ENCODE peak calls at places on chromosomes 2 and 18, in seven cellular contexts. One of them, this sample, is unnamed.

GRCh38 chr2:24720310-24720709 is 72.9 kb downstream of the PTRHD1 start:
- DNase-seq in HepG2: no peak
- DNase-seq in SK-N-SH: no peak
- DNase-seq in K562: no peak
- DNase-seq in GM12891: no peak
- DNase-seq in H1: no peak
- DNase-seq in GM12878: peak
- DNase-seq in this sample: no peak

GRCh38 chr2:159156834-159157233 is 129.7 kb downstream of the WDSUB1 start:
- DNase-seq in SK-N-SH: no peak
- DNase-seq in HepG2: peak
- DNase-seq in GM12878: no peak
- DNase-seq in GM12891: no peak
- DNase-seq in K562: no peak
- DNase-seq in H1: no peak
- DNase-seq in this sample: no peak

GRCh38 chr2:71277536-71278103 is 50.7 kb upstream of the PAIP2B start:
- DNase-seq in GM12891: no peak
- DNase-seq in K562: no peak
- DNase-seq in H1: no peak
- DNase-seq in SK-N-SH: peak
- DNase-seq in HepG2: peak
- DNase-seq in GM12878: no peak
- DNase-seq in this sample: peak

GRCh38 chr2:221518201-221518936 is 53.7 kb downstream of the EPHA4 start:
- DNase-seq in K562: no peak
- DNase-seq in SK-N-SH: no peak
- DNase-seq in GM12891: no peak
- DNase-seq in GM12878: no peak
- DNase-seq in H1: no peak
- DNase-seq in HepG2: no peak
- DNase-seq in this sample: no peak

GRCh38 chr2:172094319-172095145 is 8.2 kb downstream of the DLX2 start:
- DNase-seq in GM12891: no peak
- DNase-seq in H1: no peak
- DNase-seq in GM12878: no peak
- DNase-seq in K562: no peak
- DNase-seq in SK-N-SH: peak
- DNase-seq in HepG2: no peak
- DNase-seq in this sample: no peak

GRCh38 chr2:73291093-73291460 is 2.3 kb downstream of the EGR4 start:
- DNase-seq in H1: peak
- DNase-seq in SK-N-SH: peak
- DNase-seq in HepG2: no peak
- DNase-seq in GM12891: no peak
- DNase-seq in GM12878: no peak
- DNase-seq in K562: peak
- DNase-seq in this sample: peak

GRCh38 chr18:7545734-7546133 is 21.4 kb upstream of the PTPRM start:
- DNase-seq in GM12891: no peak
- DNase-seq in K562: no peak
- DNase-seq in SK-N-SH: no peak
- DNase-seq in HepG2: no peak
- DNase-seq in H1: no peak
- DNase-seq in GM12878: no peak
- DNase-seq in this sample: no peak

GRCh38 chr18:55838322-55838721 is 250.3 kb upstream of the TCF4 start:
- DNase-seq in GM12891: no peak
- DNase-seq in GM12878: no peak
- DNase-seq in K562: peak
- DNase-seq in SK-N-SH: no peak
- DNase-seq in H1: no peak
- DNase-seq in HepG2: no peak
- DNase-seq in this sample: no peak

GRCh38 chr2:109368798-109369197 is 239.8 kb downstream of the SH3RF3 start:
- DNase-seq in HepG2: no peak
- DNase-seq in K562: no peak
- DNase-seq in GM12878: no peak
- DNase-seq in GM12891: no peak
- DNase-seq in SK-N-SH: no peak
- DNase-seq in H1: no peak
- DNase-seq in this sample: no peak

GRCh38 chr18:48767090-48767670 is 183.6 kb downstream of the SMAD7 start:
- DNase-seq in SK-N-SH: peak
- DNase-seq in HepG2: no peak
- DNase-seq in H1: no peak
- DNase-seq in GM12891: no peak
- DNase-seq in K562: no peak
- DNase-seq in GM12878: no peak
- DNase-seq in this sample: no peak

GRCh38 chr2:59590802-59591201 is 962.7 kb downstream of the BCL11A start:
- DNase-seq in HepG2: no peak
- DNase-seq in GM12878: no peak
- DNase-seq in H1: no peak
- DNase-seq in GM12891: no peak
- DNase-seq in K562: no peak
- DNase-seq in SK-N-SH: no peak
- DNase-seq in this sample: no peak

GRCh38 chr2:46296840-46297545 is at the start of gene EPAS1:
- DNase-seq in HepG2: peak
- DNase-seq in GM12878: peak
- DNase-seq in H1: peak
- DNase-seq in K562: peak
- DNase-seq in SK-N-SH: peak
- DNase-seq in GM12891: peak
- DNase-seq in this sample: peak

GRCh38 chr2:168160897-168161296 is 86.5 kb downstream of the STK39 start:
- DNase-seq in HepG2: peak
- DNase-seq in GM12878: no peak
- DNase-seq in K562: peak
- DNase-seq in H1: no peak
- DNase-seq in GM12891: no peak
- DNase-seq in SK-N-SH: no peak
- DNase-seq in this sample: no peak

GRCh38 chr2:7242189-7242867 is 325.1 kb downstream of the RNF144A start:
- DNase-seq in SK-N-SH: no peak
- DNase-seq in H1: no peak
- DNase-seq in GM12878: peak
- DNase-seq in HepG2: no peak
- DNase-seq in GM12891: no peak
- DNase-seq in K562: no peak
- DNase-seq in this sample: no peak

GRCh38 chr2:47195149-47195548 is 40.0 kb upstream of the STPG4 start:
- DNase-seq in H1: no peak
- DNase-seq in HepG2: no peak
- DNase-seq in K562: no peak
- DNase-seq in GM12878: no peak
- DNase-seq in GM12891: no peak
- DNase-seq in SK-N-SH: no peak
- DNase-seq in this sample: no peak

GRCh38 chr2:56185582-56186046 is 1.8 kb downstream of the CCDC85A start:
- DNase-seq in K562: no peak
- DNase-seq in SK-N-SH: no peak
- DNase-seq in GM12891: no peak
- DNase-seq in HepG2: no peak
- DNase-seq in GM12878: no peak
- DNase-seq in H1: no peak
- DNase-seq in this sample: no peak

GRCh38 chr2:19299032-19299431 is 59.4 kb downstream of the OSR1 start:
- DNase-seq in GM12878: no peak
- DNase-seq in HepG2: no peak
- DNase-seq in H1: no peak
- DNase-seq in K562: no peak
- DNase-seq in SK-N-SH: no peak
- DNase-seq in GM12891: no peak
- DNase-seq in this sample: no peak

GRCh38 chr2:196750977-196751631 is 48.4 kb downstream of the GTF3C3 start:
- DNase-seq in GM12878: peak
- DNase-seq in H1: peak
- DNase-seq in K562: peak
- DNase-seq in HepG2: peak
- DNase-seq in SK-N-SH: peak
- DNase-seq in GM12891: peak
- DNase-seq in this sample: peak

GRCh38 chr18:56639094-56639361 is 636 bp upstream of the TXNL1 start:
- DNase-seq in GM12891: no peak
- DNase-seq in K562: no peak
- DNase-seq in H1: no peak
- DNase-seq in HepG2: no peak
- DNase-seq in SK-N-SH: peak
- DNase-seq in GM12878: no peak
- DNase-seq in this sample: no peak

GRCh38 chr18:22846088-22846683 is 86.9 kb upstream of the RBBP8 start:
- DNase-seq in H1: no peak
- DNase-seq in K562: peak
- DNase-seq in HepG2: peak
- DNase-seq in SK-N-SH: peak
- DNase-seq in GM12878: no peak
- DNase-seq in GM12891: no peak
- DNase-seq in this sample: no peak

GRCh38 chr2:225233234-225233633 is 166.3 kb upstream of the NYAP2 start:
- DNase-seq in GM12878: no peak
- DNase-seq in K562: peak
- DNase-seq in GM12891: no peak
- DNase-seq in SK-N-SH: no peak
- DNase-seq in H1: no peak
- DNase-seq in HepG2: no peak
- DNase-seq in this sample: no peak

GRCh38 chr2:133097666-133098065 is 427.7 kb upstream of the LYPD1 start:
- DNase-seq in HepG2: no peak
- DNase-seq in SK-N-SH: no peak
- DNase-seq in GM12878: no peak
- DNase-seq in K562: no peak
- DNase-seq in GM12891: no peak
- DNase-seq in H1: no peak
- DNase-seq in this sample: no peak

GRCh38 chr2:229775614-229776313 is 61.4 kb upstream of the DNER start:
- DNase-seq in GM12878: no peak
- DNase-seq in HepG2: no peak
- DNase-seq in GM12891: no peak
- DNase-seq in H1: no peak
- DNase-seq in K562: no peak
- DNase-seq in SK-N-SH: no peak
- DNase-seq in this sample: no peak

GRCh38 chr2:191637182-191638078 is 40.5 kb upstream of the NABP1 start:
- DNase-seq in H1: no peak
- DNase-seq in HepG2: peak
- DNase-seq in GM12878: no peak
- DNase-seq in GM12891: no peak
- DNase-seq in K562: peak
- DNase-seq in SK-N-SH: no peak
- DNase-seq in this sample: no peak

GRCh38 chr2:84832772-84833461 is 48.0 kb downstream of the TRABD2A start:
- DNase-seq in SK-N-SH: no peak
- DNase-seq in HepG2: no peak
- DNase-seq in GM12891: peak
- DNase-seq in H1: no peak
- DNase-seq in K562: no peak
- DNase-seq in GM12878: peak
- DNase-seq in this sample: no peak

DNA sequence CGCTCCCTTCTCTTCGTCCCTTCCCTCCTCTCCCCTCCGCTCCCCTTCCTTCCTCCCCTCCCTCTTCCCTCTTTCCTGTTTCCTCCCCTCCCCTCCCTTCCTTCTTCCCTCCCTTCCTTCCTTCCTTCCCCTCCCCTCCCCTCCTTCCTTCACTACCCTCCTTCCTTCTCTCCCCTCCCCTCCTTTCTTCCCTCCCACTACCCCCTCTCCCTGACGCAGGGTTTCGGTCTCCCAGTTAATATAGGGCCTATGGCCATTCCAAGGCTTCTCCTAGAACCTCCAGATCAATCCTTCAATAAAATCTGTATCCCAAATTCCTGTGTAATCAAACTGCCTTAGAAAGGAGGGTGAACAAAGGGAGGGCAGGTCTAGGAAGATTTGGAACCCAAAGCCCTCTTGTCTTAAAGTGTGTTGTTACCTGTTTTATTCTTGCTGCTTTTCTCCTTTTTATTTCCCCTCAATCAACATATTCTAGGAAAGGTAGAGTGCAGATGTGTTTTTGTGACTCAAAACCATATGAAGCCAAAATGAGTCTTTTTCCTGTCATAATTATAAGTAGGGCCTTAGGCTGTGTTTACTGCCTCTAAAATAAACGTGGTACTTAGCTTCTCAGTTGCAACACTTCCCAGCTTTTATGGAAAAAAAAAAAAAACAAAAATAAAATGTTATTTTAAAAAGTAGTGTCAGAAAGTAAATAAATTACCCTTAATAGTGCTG is 53.7 kb downstream of the GPD2 start:
- DNase-seq in K562: no peak
- DNase-seq in GM12891: no peak
- DNase-seq in SK-N-SH: no peak
- DNase-seq in GM12878: no peak
- DNase-seq in H1: no peak
- DNase-seq in HepG2: no peak
- DNase-seq in this sample: no peak
- TF ChIP-seq TAF1 in K562: no peak
- TF ChIP-seq TAF1 in GM12891: no peak
- TF ChIP-seq TAF1 in SK-N-SH: no peak
- TF ChIP-seq TAF1 in GM12878: no peak
- TF ChIP-seq TAF1 in H1: no peak
- TF ChIP-seq TAF1 in HepG2: no peak
- TF ChIP-seq TAF1 in this sample: no peak

DNA sequence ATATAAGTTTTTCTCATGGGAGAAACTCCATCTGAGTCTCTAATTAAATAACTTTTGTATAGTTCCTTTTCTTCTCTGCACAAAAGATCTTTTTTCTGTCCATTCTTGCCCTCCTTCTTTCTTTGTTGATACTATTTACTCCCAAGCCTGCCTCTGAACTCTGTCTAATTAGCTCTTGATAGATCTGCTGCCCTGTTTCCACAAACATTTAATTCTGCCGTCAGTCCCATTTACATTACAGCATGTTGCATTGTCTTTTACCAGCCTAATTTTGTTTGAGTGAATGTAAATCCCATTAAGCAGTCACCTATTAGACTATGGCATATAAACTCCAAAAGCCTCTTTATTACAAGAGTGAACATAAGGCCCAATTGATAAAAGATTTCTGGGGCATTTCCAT is 254.4 kb downstream of the ERBB4 start:
- DNase-seq in SK-N-SH: no peak
- DNase-seq in H1: no peak
- DNase-seq in K562: no peak
- DNase-seq in HepG2: no peak
- DNase-seq in GM12891: no peak
- DNase-seq in GM12878: no peak
- DNase-seq in this sample: no peak
- TF ChIP-seq TAF1 in SK-N-SH: no peak
- TF ChIP-seq TAF1 in H1: no peak
- TF ChIP-seq TAF1 in K562: no peak
- TF ChIP-seq TAF1 in HepG2: no peak
- TF ChIP-seq TAF1 in GM12891: no peak
- TF ChIP-seq TAF1 in GM12878: no peak
- TF ChIP-seq TAF1 in this sample: no peak

GRCh38 chr2:220466251-220466691 is 838.8 kb downstream of the SLC4A3 start:
- DNase-seq in GM12891: no peak
- DNase-seq in K562: no peak
- DNase-seq in HepG2: no peak
- DNase-seq in H1: no peak
- DNase-seq in SK-N-SH: no peak
- DNase-seq in GM12878: no peak
- DNase-seq in this sample: no peak
- TF ChIP-seq TAF1 in GM12891: no peak
- TF ChIP-seq TAF1 in K562: no peak
- TF ChIP-seq TAF1 in HepG2: no peak
- TF ChIP-seq TAF1 in H1: no peak
- TF ChIP-seq TAF1 in SK-N-SH: no peak
- TF ChIP-seq TAF1 in GM12878: no peak
- TF ChIP-seq TAF1 in this sample: no peak

GRCh38 chr2:129876576-129876975 is 102.9 kb upstream of the RAB6C start:
- DNase-seq in GM12891: no peak
- DNase-seq in SK-N-SH: no peak
- DNase-seq in HepG2: no peak
- DNase-seq in K562: no peak
- DNase-seq in GM12878: no peak
- DNase-seq in H1: no peak
- DNase-seq in this sample: no peak
- TF ChIP-seq TAF1 in GM12891: no peak
- TF ChIP-seq TAF1 in SK-N-SH: no peak
- TF ChIP-seq TAF1 in HepG2: no peak
- TF ChIP-seq TAF1 in K562: no peak
- TF ChIP-seq TAF1 in GM12878: no peak
- TF ChIP-seq TAF1 in H1: no peak
- TF ChIP-seq TAF1 in this sample: no peak